ENCODE peak calls at places on chromosome 21, in four cellular contexts. T is amygdala, O is prostate gland, J is EH. R is an unnamed sample.

GRCh38 chr21:42216726-42217572 is 2.0 kb upstream of the ABCG1 start:
- DNase-seq in J (no peak), T (no peak), O (no peak), R (no peak)

GRCh38 chr21:16488042-16488441 is 758.3 kb downstream of the USP25 start:
- DNase-seq in O (no peak), T (no peak), J (no peak), R (no peak)

GRCh38 chr21:28959367-28960099 is 33.1 kb downstream of the LTN1 start:
- DNase-seq in O (no peak), T (no peak), J (peak), R (no peak)

GRCh38 chr21:27021801-27022200 is 54.9 kb upstream of the ADAMTS5 start:
- DNase-seq in J (no peak), O (no peak), T (no peak), R (no peak)

GRCh38 chr21:36540700-36541099 is 60.8 kb upstream of the CLDN14 start:
- DNase-seq in J (no peak), O (no peak), T (no peak), R (no peak)

GRCh38 chr21:45613396-45613795 is 30.1 kb upstream of the PCBP3 start:
- DNase-seq in O (no peak), J (no peak), T (no peak), R (no peak)

GRCh38 chr21:27812279-27812678 is 845.4 kb upstream of the ADAMTS5 start:
- DNase-seq in T (no peak), J (peak), O (no peak), R (no peak)

GRCh38 chr21:7933923-7934322 is 2587.5 kb upstream of the TPTE start:
- DNase-seq in T (no peak), J (no peak), O (no peak), R (no peak)

GRCh38 chr21:31141389-31142021 is 103.2 kb upstream of the KRTAP19-8 start:
- DNase-seq in T (no peak), O (no peak), J (no peak), R (no peak)

GRCh38 chr21:41510500-41510899 is 2.5 kb upstream of the TMPRSS2 start:
- DNase-seq in O (no peak), T (no peak), J (no peak), R (no peak)

GRCh38 chr21:25639922-25640670 is 1.0 kb downstream of the JAM2 start:
- DNase-seq in T (peak), O (peak), J (no peak), R (no peak)